ENCODE peak calls at places on chromosomes 16 and 17, in six cellular contexts. E is H1, J is K562, L is GM12878, U is SK-N-SH, F is HCT116. Q is an unnamed sample.

GRCh38 chr17:45768000-45768399 is 16.1 kb upstream of the CRHR1 start:
- DNase-seq in E (no peak), J (no peak), L (no peak), U (no peak), F (no peak), Q (no peak)

GRCh38 chr16:51157698-51158097 is 6.6 kb upstream of the SALL1 start:
- DNase-seq in E (no peak), J (no peak), L (no peak), U (no peak), F (no peak), Q (no peak)

GRCh38 chr16:2949705-2950399 is 14.2 kb upstream of the KREMEN2 start:
- DNase-seq in E (no peak), J (no peak), L (no peak), U (no peak), F (no peak), Q (no peak)

GRCh38 chr16:57755726-57756423 is 20.3 kb downstream of the KATNB1 start:
- DNase-seq in E (no peak), J (no peak), L (no peak), U (no peak), F (no peak), Q (no peak)

GRCh38 chr16:73092236-73092781 is 44.4 kb upstream of the ZFHX3 start:
- DNase-seq in E (no peak), J (no peak), L (no peak), U (no peak), F (no peak), Q (no peak)

GRCh38 chr16:87534030-87534653 is 41.3 kb upstream of the ZCCHC14 start:
- DNase-seq in E (no peak), J (no peak), L (no peak), U (no peak), F (no peak), Q (no peak)

GRCh38 chr16:85879975-85880831 is 18.8 kb upstream of the IRF8 start:
- DNase-seq in E (no peak), J (no peak), L (no peak), U (no peak), F (no peak), Q (no peak)

GRCh38 chr17:54860617-54861468 is 39.8 kb upstream of the TOM1L1 start:
- DNase-seq in E (no peak), J (peak), L (no peak), U (peak), F (no peak), Q (no peak)

GRCh38 chr17:19237389-19238166 is 412 bp downstream of the EPN2 start:
- DNase-seq in E (no peak), J (no peak), L (no peak), U (peak), F (no peak), Q (no peak)

GRCh38 chr17:29584452-29585079 is 4.9 kb downstream of the GIT1 start:
- DNase-seq in E (no peak), J (no peak), L (no peak), U (peak), F (no peak), Q (no peak)

GRCh38 chr16:23508589-23509440 is 1.5 kb downstream of the GGA2 start:
- DNase-seq in E (no peak), J (peak), L (no peak), U (no peak), F (no peak), Q (no peak)

GRCh38 chr17:66255112-66255511 is 25.9 kb upstream of the APOH start:
- DNase-seq in E (no peak), J (peak), L (no peak), U (peak), F (peak), Q (peak)

GRCh38 chr17:51133365-51133764 is 12.7 kb upstream of the SPAG9 start:
- DNase-seq in E (no peak), J (no peak), L (no peak), U (no peak), F (no peak), Q (no peak)

GRCh38 chr16:63289834-63290460 is 1253.7 kb upstream of the CDH8 start:
- DNase-seq in E (peak), J (peak), L (no peak), U (peak), F (no peak), Q (peak)

GRCh38 chr16:87201052-87201451 is 116.1 kb downstream of the C16orf95 start:
- DNase-seq in E (no peak), J (no peak), L (no peak), U (no peak), F (no peak), Q (no peak)

GRCh38 chr16:81273223-81273940 is 34.9 kb downstream of the BCO1 start:
- DNase-seq in E (no peak), J (no peak), L (no peak), U (no peak), F (no peak), Q (no peak)

GRCh38 chr17:28119049-28119448 is 76.6 kb downstream of the NLK start:
- DNase-seq in E (no peak), J (no peak), L (no peak), U (no peak), F (no peak), Q (no peak)

DNA sequence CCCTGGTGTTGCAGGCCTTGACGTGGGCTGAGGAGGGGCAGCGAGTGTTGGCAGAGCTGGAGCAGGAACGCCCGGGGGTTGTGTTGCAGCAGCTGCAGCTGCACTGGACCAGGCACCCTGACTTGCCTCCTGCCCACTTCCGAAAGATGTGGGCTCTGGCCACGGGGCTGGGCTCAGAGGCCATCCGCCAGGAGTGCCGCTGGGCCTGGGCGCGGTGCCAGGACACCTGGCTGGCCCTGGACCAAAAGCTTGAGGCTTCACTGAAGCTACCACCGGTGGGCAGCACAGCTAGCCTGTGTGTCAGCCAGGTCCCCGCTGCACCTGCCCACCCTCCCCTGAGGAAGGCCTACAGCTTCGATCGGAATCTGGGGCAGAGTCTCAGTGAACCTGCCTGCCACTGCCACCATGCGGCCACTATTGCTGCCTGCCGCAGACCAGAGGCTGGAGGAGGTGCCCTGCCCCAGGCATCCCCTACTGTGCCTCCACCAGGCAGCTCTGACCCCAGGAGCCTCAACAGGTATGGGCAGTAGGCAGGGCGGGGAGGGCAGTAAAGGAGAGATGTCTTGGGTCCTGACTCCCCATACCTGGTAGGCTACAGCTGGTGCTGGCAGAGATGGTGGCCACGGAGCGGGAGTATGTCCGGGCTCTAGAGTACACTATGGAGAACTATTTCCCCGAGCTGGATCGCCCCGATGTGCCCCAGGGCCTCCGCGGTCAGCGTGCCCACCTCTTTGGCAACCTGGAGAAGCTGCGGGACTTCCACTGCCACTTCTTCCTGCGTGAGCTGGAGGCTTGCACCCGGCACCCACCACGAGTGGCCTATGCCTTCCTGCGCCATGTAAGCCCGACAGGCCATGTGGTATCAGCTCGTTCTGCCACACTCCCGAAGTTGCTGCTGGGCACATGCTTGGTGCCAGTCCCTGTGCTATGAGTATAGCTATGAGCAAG is 5.6 kb downstream of the PLEKHG4 start:
- DNase-seq in E (peak), J (peak), L (no peak), U (peak), F (no peak), Q (peak)
- TF ChIP-seq JUND in E (no peak), J (no peak), L (no peak), U (no peak), F (no peak), Q (no peak)

GRCh38 chr17:81509048-81509686 is 3.4 kb downstream of the ACTG1 start:
- DNase-seq in E (no peak), J (no peak), L (no peak), U (no peak), F (no peak), Q (no peak)

GRCh38 chr17:81511550-81511799 is 1.1 kb downstream of the ACTG1 start:
- DNase-seq in E (no peak), J (no peak), L (no peak), U (no peak), F (no peak), Q (no peak)

GRCh38 chr17:81509687-81510523 is 2.7 kb downstream of the ACTG1 start:
- DNase-seq in E (no peak), J (no peak), L (no peak), U (no peak), F (no peak), Q (no peak)

GRCh38 chr17:81510798-81511549 is 1.6 kb downstream of the ACTG1 start:
- DNase-seq in E (no peak), J (no peak), L (no peak), U (no peak), F (no peak), Q (peak)

GRCh38 chr17:81510524-81510797 is 2.1 kb downstream of the ACTG1 start:
- DNase-seq in E (no peak), J (no peak), L (no peak), U (no peak), F (no peak), Q (no peak)
- TF ChIP-seq JUND in E (no peak), J (no peak), L (no peak), U (peak), F (no peak), Q (no peak)

GRCh38 chr17:81418710-81419332 is 23.6 kb downstream of the BAHCC1 start:
- DNase-seq in E (no peak), J (no peak), L (no peak), U (no peak), F (no peak), Q (no peak)

GRCh38 chr17:81422776-81423697 is 27.8 kb downstream of the BAHCC1 start:
- DNase-seq in E (no peak), J (peak), L (no peak), U (peak), F (peak), Q (no peak)

GRCh38 chr17:81419333-81419885 is 24.2 kb downstream of the BAHCC1 start:
- DNase-seq in E (no peak), J (peak), L (no peak), U (peak), F (peak), Q (no peak)

GRCh38 chr17:81419886-81420768 is 24.9 kb downstream of the BAHCC1 start:
- DNase-seq in E (no peak), J (no peak), L (no peak), U (no peak), F (no peak), Q (no peak)

GRCh38 chr17:81420769-81421462 is 25.7 kb downstream of the BAHCC1 start:
- DNase-seq in E (no peak), J (no peak), L (no peak), U (no peak), F (no peak), Q (no peak)
- TF ChIP-seq JUND in E (no peak), J (no peak), L (no peak), U (no peak), F (no peak), Q (no peak)

DNA sequence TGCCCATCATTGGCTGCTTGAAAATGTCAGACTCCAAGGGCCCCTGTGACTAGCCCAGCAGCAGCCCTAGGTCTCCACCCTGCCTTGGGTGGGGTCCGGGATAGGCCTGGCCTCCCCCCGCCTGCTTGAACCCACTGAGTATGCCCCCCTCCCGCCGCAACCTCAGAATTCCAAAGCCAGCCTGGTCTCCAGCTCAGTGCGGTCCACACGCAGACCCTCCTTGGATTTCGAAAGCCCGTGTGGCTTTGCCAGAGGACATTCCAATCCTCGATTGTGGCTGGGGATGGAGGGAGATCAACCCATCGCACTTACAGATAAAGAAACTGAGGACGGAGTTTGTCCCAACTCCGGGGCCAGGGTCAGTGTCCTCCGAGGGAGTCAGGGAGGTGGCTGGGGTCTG is 6.4 kb downstream of the DPEP1 start:
- DNase-seq in E (no peak), J (no peak), L (no peak), U (no peak), F (no peak), Q (no peak)
- TF ChIP-seq JUND in E (no peak), J (no peak), L (no peak), U (no peak), F (no peak), Q (no peak)

GRCh38 chr16:1134776-1135458 is 18.0 kb upstream of the CACNA1H start:
- DNase-seq in E (no peak), J (no peak), L (no peak), U (no peak), F (no peak), Q (no peak)
- TF ChIP-seq JUND in E (no peak), J (no peak), L (no peak), U (no peak), F (no peak), Q (no peak)

DNA sequence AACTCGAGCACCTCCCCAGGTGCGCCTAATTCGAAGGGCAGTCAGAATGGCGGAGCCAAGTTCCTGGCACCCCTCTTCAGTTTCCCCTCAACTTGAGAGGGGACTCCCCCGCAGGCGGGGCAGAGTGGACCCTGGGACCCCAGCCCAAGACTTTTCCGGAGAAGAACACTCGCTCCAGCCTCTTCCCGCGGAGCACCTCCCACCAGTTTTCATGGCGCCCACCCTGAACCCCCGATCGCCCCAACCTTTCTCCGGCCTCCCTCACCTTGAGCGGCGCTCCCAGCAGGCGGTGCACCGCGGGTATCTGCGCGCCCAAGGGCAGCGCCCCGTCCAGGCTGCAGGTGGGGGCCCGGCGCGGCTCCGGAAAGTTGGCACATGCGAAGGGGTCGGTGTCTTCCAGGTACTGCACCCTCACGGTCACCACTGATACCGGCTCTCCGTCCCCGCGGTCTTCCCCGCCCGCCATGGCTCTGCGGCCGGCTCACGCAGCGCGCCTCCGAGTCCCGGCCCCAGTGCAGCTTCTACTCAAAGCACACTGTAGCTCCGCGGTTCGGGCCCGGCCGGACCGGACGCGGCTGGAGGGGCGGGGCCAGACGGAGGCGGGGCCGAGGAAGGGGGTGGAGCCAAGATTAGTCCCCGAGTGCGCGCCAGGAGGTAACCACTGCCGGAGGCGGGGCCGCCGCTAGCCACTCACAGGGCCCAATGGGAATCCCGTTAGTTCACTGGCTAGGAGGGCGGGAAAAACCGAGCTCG is at the start of gene FHOD1:
- DNase-seq in E (peak), J (peak), L (peak), U (peak), F (peak), Q (peak)
- TF ChIP-seq JUND in E (no peak), J (no peak), L (no peak), U (no peak), F (no peak), Q (no peak)

GRCh38 chr16:67149276-67150057 is 1.3 kb downstream of the B3GNT9 start:
- DNase-seq in E (no peak), J (no peak), L (no peak), U (no peak), F (no peak), Q (no peak)
- TF ChIP-seq JUND in E (no peak), J (no peak), L (no peak), U (no peak), F (no peak), Q (no peak)

GRCh38 chr16:55846598-55847346 is 13.9 kb upstream of the CES1 start:
- DNase-seq in E (no peak), J (no peak), L (no peak), U (no peak), F (no peak), Q (no peak)
- TF ChIP-seq JUND in E (no peak), J (peak), L (no peak), U (no peak), F (no peak), Q (no peak)

GRCh38 chr17:4498461-4499397 is at the start of gene SPNS2:
- DNase-seq in E (no peak), J (peak), L (no peak), U (peak), F (no peak), Q (peak)
- TF ChIP-seq JUND in E (no peak), J (no peak), L (no peak), U (no peak), F (no peak), Q (no peak)

Q was measured in T47D.